ENCODE peak calls at places on chromosomes 16 and 17, in eight cellular contexts. One of them, this sample, is unnamed.

GRCh38 chr16:68972008-68972407 is 128.7 kb downstream of the TANGO6 start:
- DNase-seq in progenitor cell of endocrine pancreas: no peak
- DNase-seq in A673: no peak
- DNase-seq in stimulated activated CD8-positive, alpha-beta memory T cell treated with anti-CD3 and anti-CD28 coated beads, Interleukin-4, amount 100 ng/mL, for 1 hour: no peak
- DNase-seq in uterus: no peak
- DNase-seq in GM19239: no peak
- DNase-seq in transverse colon: no peak
- DNase-seq in AG09309: no peak
- DNase-seq in this sample: no peak

GRCh38 chr17:44672479-44673093 is 16.3 kb downstream of the MEIOC start:
- DNase-seq in transverse colon: no peak
- DNase-seq in GM19239: no peak
- DNase-seq in progenitor cell of endocrine pancreas: no peak
- DNase-seq in stimulated activated CD8-positive, alpha-beta memory T cell treated with anti-CD3 and anti-CD28 coated beads, Interleukin-4, amount 100 ng/mL, for 1 hour: no peak
- DNase-seq in A673: peak; percentile 9
- DNase-seq in AG09309: no peak
- DNase-seq in uterus: no peak
- DNase-seq in this sample: peak; percentile 25

GRCh38 chr17:39485555-39485954 is 24.3 kb downstream of the CDK12 start:
- DNase-seq in transverse colon: no peak
- DNase-seq in uterus: no peak
- DNase-seq in stimulated activated CD8-positive, alpha-beta memory T cell treated with anti-CD3 and anti-CD28 coated beads, Interleukin-4, amount 100 ng/mL, for 1 hour: no peak
- DNase-seq in AG09309: peak; percentile 94
- DNase-seq in GM19239: no peak
- DNase-seq in A673: no peak
- DNase-seq in progenitor cell of endocrine pancreas: no peak
- DNase-seq in this sample: no peak

GRCh38 chr17:76772842-76773521 is 35.1 kb downstream of the MFSD11 start:
- DNase-seq in A673: peak; percentile 98
- DNase-seq in AG09309: peak; percentile 76
- DNase-seq in GM19239: no peak
- DNase-seq in transverse colon: no peak
- DNase-seq in stimulated activated CD8-positive, alpha-beta memory T cell treated with anti-CD3 and anti-CD28 coated beads, Interleukin-4, amount 100 ng/mL, for 1 hour: peak; percentile 18
- DNase-seq in progenitor cell of endocrine pancreas: no peak
- DNase-seq in uterus: no peak
- DNase-seq in this sample: peak; percentile 97

GRCh38 chr17:9644910-9645751 is at the start of gene USP43:
- DNase-seq in transverse colon: peak; percentile 80
- DNase-seq in A673: peak; percentile 35
- DNase-seq in progenitor cell of endocrine pancreas: peak; percentile 67
- DNase-seq in AG09309: no peak
- DNase-seq in stimulated activated CD8-positive, alpha-beta memory T cell treated with anti-CD3 and anti-CD28 coated beads, Interleukin-4, amount 100 ng/mL, for 1 hour: no peak
- DNase-seq in uterus: no peak
- DNase-seq in GM19239: peak; percentile 33
- DNase-seq in this sample: peak; percentile 49

GRCh38 chr17:42667088-42667951 is 8.2 kb downstream of the TUBG2 start:
- DNase-seq in A673: no peak
- DNase-seq in AG09309: no peak
- DNase-seq in stimulated activated CD8-positive, alpha-beta memory T cell treated with anti-CD3 and anti-CD28 coated beads, Interleukin-4, amount 100 ng/mL, for 1 hour: no peak
- DNase-seq in GM19239: no peak
- DNase-seq in transverse colon: peak; percentile 59
- DNase-seq in progenitor cell of endocrine pancreas: no peak
- DNase-seq in uterus: peak; percentile 54
- DNase-seq in this sample: no peak

GRCh38 chr16:83818276-83818675 is 10.5 kb downstream of the HSBP1 start:
- DNase-seq in AG09309: no peak
- DNase-seq in stimulated activated CD8-positive, alpha-beta memory T cell treated with anti-CD3 and anti-CD28 coated beads, Interleukin-4, amount 100 ng/mL, for 1 hour: no peak
- DNase-seq in A673: no peak
- DNase-seq in uterus: no peak
- DNase-seq in transverse colon: no peak
- DNase-seq in progenitor cell of endocrine pancreas: no peak
- DNase-seq in GM19239: no peak
- DNase-seq in this sample: no peak

GRCh38 chr17:78974635-78975591 is 4.8 kb downstream of the LGALS3BP start:
- DNase-seq in progenitor cell of endocrine pancreas: no peak
- DNase-seq in uterus: peak; percentile 78
- DNase-seq in stimulated activated CD8-positive, alpha-beta memory T cell treated with anti-CD3 and anti-CD28 coated beads, Interleukin-4, amount 100 ng/mL, for 1 hour: no peak
- DNase-seq in AG09309: peak; percentile 67
- DNase-seq in transverse colon: peak; percentile 76
- DNase-seq in A673: peak; percentile 28
- DNase-seq in GM19239: no peak
- DNase-seq in this sample: peak; percentile 84

GRCh38 chr17:17285951-17286350 is 4.9 kb upstream of the COPS3 start:
- DNase-seq in progenitor cell of endocrine pancreas: no peak
- DNase-seq in GM19239: no peak
- DNase-seq in stimulated activated CD8-positive, alpha-beta memory T cell treated with anti-CD3 and anti-CD28 coated beads, Interleukin-4, amount 100 ng/mL, for 1 hour: no peak
- DNase-seq in A673: no peak
- DNase-seq in uterus: no peak
- DNase-seq in transverse colon: no peak
- DNase-seq in AG09309: no peak
- DNase-seq in this sample: no peak

GRCh38 chr17:73203135-73203787 is 10.4 kb downstream of the COG1 start:
- DNase-seq in transverse colon: peak; percentile 76
- DNase-seq in AG09309: no peak
- DNase-seq in GM19239: no peak
- DNase-seq in progenitor cell of endocrine pancreas: no peak
- DNase-seq in A673: peak; percentile 66
- DNase-seq in uterus: no peak
- DNase-seq in stimulated activated CD8-positive, alpha-beta memory T cell treated with anti-CD3 and anti-CD28 coated beads, Interleukin-4, amount 100 ng/mL, for 1 hour: no peak
- DNase-seq in this sample: no peak

GRCh38 chr17:17845046-17845775 is 8.4 kb upstream of the SREBF1 start:
- DNase-seq in transverse colon: no peak
- DNase-seq in stimulated activated CD8-positive, alpha-beta memory T cell treated with anti-CD3 and anti-CD28 coated beads, Interleukin-4, amount 100 ng/mL, for 1 hour: no peak
- DNase-seq in A673: no peak
- DNase-seq in uterus: no peak
- DNase-seq in GM19239: no peak
- DNase-seq in AG09309: no peak
- DNase-seq in progenitor cell of endocrine pancreas: no peak
- DNase-seq in this sample: no peak

GRCh38 chr16:27950488-27950887 is 113.0 kb downstream of the GSG1L start:
- DNase-seq in progenitor cell of endocrine pancreas: no peak
- DNase-seq in A673: no peak
- DNase-seq in transverse colon: no peak
- DNase-seq in GM19239: no peak
- DNase-seq in uterus: no peak
- DNase-seq in stimulated activated CD8-positive, alpha-beta memory T cell treated with anti-CD3 and anti-CD28 coated beads, Interleukin-4, amount 100 ng/mL, for 1 hour: no peak
- DNase-seq in AG09309: no peak
- DNase-seq in this sample: no peak

GRCh38 chr17:63516910-63517824 is 6.0 kb upstream of the KCNH6 start:
- DNase-seq in A673: no peak
- DNase-seq in progenitor cell of endocrine pancreas: no peak
- DNase-seq in stimulated activated CD8-positive, alpha-beta memory T cell treated with anti-CD3 and anti-CD28 coated beads, Interleukin-4, amount 100 ng/mL, for 1 hour: no peak
- DNase-seq in AG09309: no peak
- DNase-seq in transverse colon: no peak
- DNase-seq in uterus: no peak
- DNase-seq in GM19239: no peak
- DNase-seq in this sample: no peak

GRCh38 chr17:65797101-65797500 is 235.7 kb upstream of the AXIN2 start:
- DNase-seq in stimulated activated CD8-positive, alpha-beta memory T cell treated with anti-CD3 and anti-CD28 coated beads, Interleukin-4, amount 100 ng/mL, for 1 hour: no peak
- DNase-seq in A673: no peak
- DNase-seq in progenitor cell of endocrine pancreas: no peak
- DNase-seq in uterus: no peak
- DNase-seq in AG09309: no peak
- DNase-seq in GM19239: no peak
- DNase-seq in transverse colon: no peak
- DNase-seq in this sample: no peak

GRCh38 chr17:75587718-75588545 is at the start of gene MYO15B:
- DNase-seq in uterus: peak; percentile 75
- DNase-seq in transverse colon: peak; percentile 71
- DNase-seq in AG09309: no peak
- DNase-seq in GM19239: no peak
- DNase-seq in stimulated activated CD8-positive, alpha-beta memory T cell treated with anti-CD3 and anti-CD28 coated beads, Interleukin-4, amount 100 ng/mL, for 1 hour: peak; percentile 41
- DNase-seq in progenitor cell of endocrine pancreas: peak; percentile 71
- DNase-seq in A673: peak; percentile 62
- DNase-seq in this sample: no peak

GRCh38 chr17:61361084-61361483 is 38.6 kb upstream of the TBX2 start:
- DNase-seq in A673: no peak
- DNase-seq in GM19239: no peak
- DNase-seq in AG09309: peak; percentile 65
- DNase-seq in progenitor cell of endocrine pancreas: no peak
- DNase-seq in transverse colon: no peak
- DNase-seq in uterus: no peak
- DNase-seq in stimulated activated CD8-positive, alpha-beta memory T cell treated with anti-CD3 and anti-CD28 coated beads, Interleukin-4, amount 100 ng/mL, for 1 hour: no peak
- DNase-seq in this sample: no peak

GRCh38 chr16:25812215-25812614 is 120.5 kb downstream of the HS3ST4 start:
- DNase-seq in stimulated activated CD8-positive, alpha-beta memory T cell treated with anti-CD3 and anti-CD28 coated beads, Interleukin-4, amount 100 ng/mL, for 1 hour: no peak
- DNase-seq in progenitor cell of endocrine pancreas: no peak
- DNase-seq in uterus: no peak
- DNase-seq in AG09309: no peak
- DNase-seq in GM19239: no peak
- DNase-seq in transverse colon: no peak
- DNase-seq in A673: peak; percentile 72
- DNase-seq in this sample: no peak

GRCh38 chr17:67289174-67289876 is 44.3 kb upstream of the HELZ start:
- DNase-seq in AG09309: peak; percentile 29
- DNase-seq in stimulated activated CD8-positive, alpha-beta memory T cell treated with anti-CD3 and anti-CD28 coated beads, Interleukin-4, amount 100 ng/mL, for 1 hour: no peak
- DNase-seq in GM19239: no peak
- DNase-seq in uterus: peak; percentile 82
- DNase-seq in A673: peak; percentile 27
- DNase-seq in progenitor cell of endocrine pancreas: no peak
- DNase-seq in transverse colon: peak; percentile 30
- DNase-seq in this sample: no peak

GRCh38 chr16:47198180-47198575 is 54.4 kb upstream of the NETO2 start:
- DNase-seq in progenitor cell of endocrine pancreas: no peak
- DNase-seq in AG09309: no peak
- DNase-seq in stimulated activated CD8-positive, alpha-beta memory T cell treated with anti-CD3 and anti-CD28 coated beads, Interleukin-4, amount 100 ng/mL, for 1 hour: no peak
- DNase-seq in transverse colon: no peak
- DNase-seq in A673: peak; percentile 1
- DNase-seq in GM19239: no peak
- DNase-seq in uterus: no peak
- DNase-seq in this sample: no peak

GRCh38 chr16:58533751-58534470 is 18.6 kb downstream of the SETD6 start:
- DNase-seq in stimulated activated CD8-positive, alpha-beta memory T cell treated with anti-CD3 and anti-CD28 coated beads, Interleukin-4, amount 100 ng/mL, for 1 hour: no peak
- DNase-seq in AG09309: no peak
- DNase-seq in GM19239: no peak
- DNase-seq in progenitor cell of endocrine pancreas: no peak
- DNase-seq in A673: no peak
- DNase-seq in transverse colon: no peak
- DNase-seq in uterus: no peak
- DNase-seq in this sample: no peak

GRCh38 chr17:63558441-63558840 is 8.2 kb downstream of the DCAF7 start:
- DNase-seq in A673: no peak
- DNase-seq in AG09309: no peak
- DNase-seq in stimulated activated CD8-positive, alpha-beta memory T cell treated with anti-CD3 and anti-CD28 coated beads, Interleukin-4, amount 100 ng/mL, for 1 hour: no peak
- DNase-seq in uterus: no peak
- DNase-seq in progenitor cell of endocrine pancreas: no peak
- DNase-seq in GM19239: no peak
- DNase-seq in transverse colon: no peak
- DNase-seq in this sample: no peak

GRCh38 chr16:81530814-81531213 is 86.2 kb downstream of the CMIP start:
- DNase-seq in uterus: no peak
- DNase-seq in stimulated activated CD8-positive, alpha-beta memory T cell treated with anti-CD3 and anti-CD28 coated beads, Interleukin-4, amount 100 ng/mL, for 1 hour: no peak
- DNase-seq in A673: no peak
- DNase-seq in GM19239: no peak
- DNase-seq in transverse colon: no peak
- DNase-seq in AG09309: no peak
- DNase-seq in progenitor cell of endocrine pancreas: no peak
- DNase-seq in this sample: no peak

GRCh38 chr16:81745704-81746558 is 33.2 kb upstream of the PLCG2 start:
- DNase-seq in AG09309: no peak
- DNase-seq in GM19239: peak; percentile 58
- DNase-seq in progenitor cell of endocrine pancreas: peak; percentile 35
- DNase-seq in A673: peak; percentile 72
- DNase-seq in stimulated activated CD8-positive, alpha-beta memory T cell treated with anti-CD3 and anti-CD28 coated beads, Interleukin-4, amount 100 ng/mL, for 1 hour: peak; percentile 54
- DNase-seq in transverse colon: peak; percentile 75
- DNase-seq in uterus: peak; percentile 54
- DNase-seq in this sample: peak; percentile 63

GRCh38 chr16:50284131-50284911 is 18.0 kb downstream of the ADCY7 start:
- DNase-seq in A673: no peak
- DNase-seq in uterus: no peak
- DNase-seq in stimulated activated CD8-positive, alpha-beta memory T cell treated with anti-CD3 and anti-CD28 coated beads, Interleukin-4, amount 100 ng/mL, for 1 hour: no peak
- DNase-seq in progenitor cell of endocrine pancreas: no peak
- DNase-seq in transverse colon: peak; percentile 52
- DNase-seq in AG09309: no peak
- DNase-seq in GM19239: no peak
- DNase-seq in this sample: peak; percentile 11

GRCh38 chr17:81082177-81083073 is 47.5 kb downstream of the BAIAP2 start:
- DNase-seq in A673: no peak
- DNase-seq in GM19239: no peak
- DNase-seq in stimulated activated CD8-positive, alpha-beta memory T cell treated with anti-CD3 and anti-CD28 coated beads, Interleukin-4, amount 100 ng/mL, for 1 hour: no peak
- DNase-seq in transverse colon: no peak
- DNase-seq in progenitor cell of endocrine pancreas: no peak
- DNase-seq in uterus: no peak
- DNase-seq in AG09309: no peak
- DNase-seq in this sample: no peak

GRCh38 chr16:56604966-56605365 is 3.4 kb upstream of the MT2A start:
- DNase-seq in stimulated activated CD8-positive, alpha-beta memory T cell treated with anti-CD3 and anti-CD28 coated beads, Interleukin-4, amount 100 ng/mL, for 1 hour: no peak
- DNase-seq in A673: no peak
- DNase-seq in uterus: no peak
- DNase-seq in transverse colon: no peak
- DNase-seq in progenitor cell of endocrine pancreas: no peak
- DNase-seq in GM19239: no peak
- DNase-seq in AG09309: no peak
- DNase-seq in this sample: no peak

GRCh38 chr16:76612497-76612896 is 335.3 kb downstream of the CNTNAP4 start:
- DNase-seq in GM19239: no peak
- DNase-seq in A673: peak; percentile 19
- DNase-seq in transverse colon: no peak
- DNase-seq in stimulated activated CD8-positive, alpha-beta memory T cell treated with anti-CD3 and anti-CD28 coated beads, Interleukin-4, amount 100 ng/mL, for 1 hour: no peak
- DNase-seq in progenitor cell of endocrine pancreas: no peak
- DNase-seq in AG09309: no peak
- DNase-seq in uterus: no peak
- DNase-seq in this sample: no peak

GRCh38 chr17:13230350-13230900 is 212.6 kb upstream of the ELAC2 start:
- DNase-seq in uterus: no peak
- DNase-seq in stimulated activated CD8-positive, alpha-beta memory T cell treated with anti-CD3 and anti-CD28 coated beads, Interleukin-4, amount 100 ng/mL, for 1 hour: no peak
- DNase-seq in GM19239: no peak
- DNase-seq in transverse colon: no peak
- DNase-seq in progenitor cell of endocrine pancreas: no peak
- DNase-seq in A673: no peak
- DNase-seq in AG09309: no peak
- DNase-seq in this sample: no peak

GRCh38 chr17:47652570-47652969 is 2.9 kb downstream of the KPNB1 start:
- DNase-seq in transverse colon: no peak
- DNase-seq in GM19239: no peak
- DNase-seq in AG09309: no peak
- DNase-seq in progenitor cell of endocrine pancreas: no peak
- DNase-seq in A673: no peak
- DNase-seq in uterus: no peak
- DNase-seq in stimulated activated CD8-positive, alpha-beta memory T cell treated with anti-CD3 and anti-CD28 coated beads, Interleukin-4, amount 100 ng/mL, for 1 hour: no peak
- DNase-seq in this sample: no peak

GRCh38 chr16:79997257-79997656 is 396.7 kb upstream of the MAF start:
- DNase-seq in GM19239: peak; percentile 6
- DNase-seq in uterus: no peak
- DNase-seq in progenitor cell of endocrine pancreas: no peak
- DNase-seq in A673: peak; percentile 30
- DNase-seq in transverse colon: no peak
- DNase-seq in AG09309: no peak
- DNase-seq in stimulated activated CD8-positive, alpha-beta memory T cell treated with anti-CD3 and anti-CD28 coated beads, Interleukin-4, amount 100 ng/mL, for 1 hour: no peak
- DNase-seq in this sample: peak; percentile 31

GRCh38 chr16:74842413-74842812 is 67.8 kb upstream of the FA2H start:
- DNase-seq in uterus: no peak
- DNase-seq in AG09309: no peak
- DNase-seq in progenitor cell of endocrine pancreas: no peak
- DNase-seq in A673: no peak
- DNase-seq in transverse colon: no peak
- DNase-seq in stimulated activated CD8-positive, alpha-beta memory T cell treated with anti-CD3 and anti-CD28 coated beads, Interleukin-4, amount 100 ng/mL, for 1 hour: no peak
- DNase-seq in GM19239: no peak
- DNase-seq in this sample: no peak